ENCODE peak calls at places on chromosomes 5 and 9, in five cellular contexts. J is transverse colon; I is left ventricle myocardium inferior; W is CD4-positive, alpha-beta memory T cell; Y is lung. D is an unnamed sample.

GRCh38 chr5:124132843-124133242 is 613.6 kb downstream of the ZNF608 start:
- DNase-seq in W (no peak), Y (no peak), J (no peak), I (no peak), D (no peak)

GRCh38 chr9:27203783-27204182 is 93.2 kb downstream of the EQTN start:
- DNase-seq in W (no peak), I (no peak), Y (no peak), J (no peak), D (no peak)

GRCh38 chr9:115730396-115730795 is 423.2 kb upstream of the PAPPA start:
- DNase-seq in I (no peak), J (no peak), Y (no peak), W (no peak), D (no peak)

GRCh38 chr9:13555989-13556500 is 276.6 kb upstream of the MPDZ start:
- DNase-seq in J (no peak), W (no peak), I (no peak), Y (no peak), D (no peak)

GRCh38 chr9:13806731-13807130 is 507.2 kb downstream of the NFIB start:
- DNase-seq in W (no peak), Y (no peak), I (no peak), J (no peak), D (no peak)

GRCh38 chr9:133960568-133961129 is 31.5 kb downstream of the VAV2 start:
- DNase-seq in W (no peak), I (no peak), J (no peak), Y (peak; percentile 54), D (no peak)

GRCh38 chr9:14441976-14442651 is 128.2 kb upstream of the NFIB start:
- DNase-seq in I (no peak), W (no peak), J (no peak), Y (no peak), D (no peak)

GRCh38 chr9:79883073-79883645 is 311.4 kb downstream of the TLE4 start:
- DNase-seq in I (peak; percentile 20), Y (no peak), J (peak; percentile 26), W (peak; percentile 37), D (peak; percentile 18)

GRCh38 chr5:103624748-103625147 is 62.2 kb upstream of the NUDT12 start:
- DNase-seq in Y (no peak), W (no peak), I (no peak), J (no peak), D (no peak)

GRCh38 chr5:115602585-115603125 is 376 bp upstream of the TICAM2 start:
- DNase-seq in Y (no peak), J (no peak), W (no peak), I (no peak), D (no peak)

GRCh38 chr9:134544388-134545212 is 97.0 kb upstream of the COL5A1 start:
- DNase-seq in J (no peak), Y (peak; percentile 35), W (no peak), I (peak; percentile 33), D (no peak)

GRCh38 chr5:59180515-59180914 is 597.6 kb downstream of the RAB3C start:
- DNase-seq in W (no peak), Y (no peak), J (no peak), I (no peak), D (no peak)

GRCh38 chr5:84602371-84602771 is 217.7 kb upstream of the EDIL3 start:
- DNase-seq in Y (no peak), I (no peak), W (no peak), J (no peak), D (no peak)

GRCh38 chr5:44336708-44337107 is 52.5 kb downstream of the FGF10 start:
- DNase-seq in I (no peak), J (no peak), W (no peak), Y (no peak), D (no peak)

GRCh38 chr5:53479656-53480473 is 564 bp upstream of the FST start:
- DNase-seq in Y (no peak), W (peak; percentile 39), J (peak; percentile 39), I (peak; percentile 71), D (no peak)

GRCh38 chr5:95713960-95714710 is 17.0 kb upstream of the RHOBTB3 start:
- DNase-seq in W (no peak), J (no peak), I (no peak), Y (no peak), D (no peak)

GRCh38 chr5:170524576-170524975 is 20.8 kb downstream of the KCNIP1 start:
- DNase-seq in I (no peak), W (no peak), Y (no peak), J (no peak), D (no peak)

GRCh38 chr5:65151632-65152031 is 330.1 kb downstream of the ADAMTS6 start:
- DNase-seq in W (no peak), J (no peak), Y (no peak), I (no peak), D (no peak)

GRCh38 chr5:154646841-154647759 is 108.1 kb upstream of the LARP1 start:
- DNase-seq in I (peak; percentile 38), W (no peak), J (peak; percentile 78), Y (peak; percentile 45), D (no peak)

GRCh38 chr5:132839426-132840301 is 9.2 kb upstream of the SHROOM1 start:
- DNase-seq in Y (no peak), W (no peak), I (no peak), J (peak; percentile 51), D (no peak)

GRCh38 chr5:138132543-138132942 is 6.7 kb downstream of the NME5 start:
- DNase-seq in Y (no peak), J (no peak), I (no peak), W (no peak), D (no peak)

GRCh38 chr5:178288373-178289368 is 56.1 kb upstream of the PHYKPL start:
- DNase-seq in Y (no peak), J (no peak), I (no peak), W (no peak), D (no peak)

GRCh38 chr5:147507480-147508126 is 2.3 kb downstream of the DPYSL3 start:
- DNase-seq in I (no peak), Y (no peak), J (peak; percentile 9), W (no peak), D (no peak)

GRCh38 chr9:18665947-18666346 is 192.0 kb downstream of the ADAMTSL1 start:
- DNase-seq in J (no peak), W (no peak), I (no peak), Y (no peak), D (no peak)

GRCh38 chr5:41843456-41844112 is 26.6 kb downstream of the OXCT1 start:
- DNase-seq in J (peak; percentile 9), I (no peak), W (no peak), Y (no peak), D (no peak)

GRCh38 chr5:36452394-36453100 is 150.8 kb upstream of the RANBP3L start:
- DNase-seq in W (no peak), I (no peak), J (no peak), Y (no peak), D (no peak)

GRCh38 chr9:100011062-100011681 is 87.6 kb downstream of the ERP44 start:
- DNase-seq in J (no peak), W (peak; percentile 35), I (no peak), Y (no peak), D (no peak)

GRCh38 chr5:133974142-133974541 is 5.7 kb upstream of the C5orf15 start:
- DNase-seq in Y (no peak), W (no peak), I (no peak), J (no peak), D (no peak)

GRCh38 chr9:94511134-94511942 is 43.5 kb upstream of the PCAT7 start:
- DNase-seq in J (no peak), I (no peak), W (no peak), Y (no peak), D (no peak)

GRCh38 chr5:83965431-83965830 is 244.8 kb upstream of the HAPLN1 start:
- DNase-seq in Y (no peak), J (no peak), W (peak; percentile 8), I (no peak), D (no peak)

GRCh38 chr5:151683936-151684586 is 2.7 kb downstream of the SPARC start:
- DNase-seq in W (no peak), Y (no peak), J (no peak), I (no peak), D (no peak)
- H3K4me3 ChIP-seq in W (no peak overlapping the region), Y (no peak overlapping the region), J (no peak overlapping the region), I (peak overlapping the region; percentile 78), D (no peak overlapping the region)

DNA sequence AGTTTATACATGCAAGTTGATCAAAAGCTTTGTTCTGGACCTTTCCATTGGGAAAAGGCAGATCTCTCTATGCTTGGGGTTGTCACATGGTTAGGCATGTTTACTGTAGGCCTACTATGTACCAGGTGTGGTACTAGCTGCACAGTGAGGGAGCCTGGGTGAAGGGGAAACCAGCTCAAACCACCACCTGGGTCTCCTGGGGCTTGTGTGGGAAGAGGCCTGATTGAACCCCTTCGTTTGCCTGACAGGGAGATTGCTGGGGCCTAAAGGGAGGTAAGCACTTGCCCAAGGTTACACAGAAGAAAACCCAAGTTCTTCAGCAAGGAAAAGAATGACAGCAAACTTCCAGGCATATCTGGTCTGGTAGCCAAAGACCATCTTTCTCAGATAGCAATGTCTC is 145.9 kb downstream of the MELK start:
- DNase-seq in W (no peak), I (no peak), J (no peak), Y (no peak), D (no peak)
- H3K27ac ChIP-seq in W (no peak overlapping the region), I (no peak overlapping the region), J (no peak overlapping the region), Y (no peak overlapping the region), D (no peak overlapping the region)

GRCh38 chr9:122226142-122226757 is 2.5 kb downstream of the LHX6 start:
- DNase-seq in J (no peak), Y (no peak), W (no peak), I (no peak), D (no peak)

GRCh38 chr9:122227576-122227903 is 1.2 kb downstream of the LHX6 start:
- DNase-seq in J (no peak), I (no peak), Y (no peak), W (no peak), D (no peak)

GRCh38 chr9:122223435-122223834 is 5.3 kb downstream of the LHX6 start:
- DNase-seq in W (no peak), J (no peak), I (no peak), Y (no peak), D (no peak)

GRCh38 chr9:122226758-122227575 is 1.8 kb downstream of the LHX6 start:
- DNase-seq in Y (no peak), I (no peak), W (no peak), J (no peak), D (no peak)

DNA sequence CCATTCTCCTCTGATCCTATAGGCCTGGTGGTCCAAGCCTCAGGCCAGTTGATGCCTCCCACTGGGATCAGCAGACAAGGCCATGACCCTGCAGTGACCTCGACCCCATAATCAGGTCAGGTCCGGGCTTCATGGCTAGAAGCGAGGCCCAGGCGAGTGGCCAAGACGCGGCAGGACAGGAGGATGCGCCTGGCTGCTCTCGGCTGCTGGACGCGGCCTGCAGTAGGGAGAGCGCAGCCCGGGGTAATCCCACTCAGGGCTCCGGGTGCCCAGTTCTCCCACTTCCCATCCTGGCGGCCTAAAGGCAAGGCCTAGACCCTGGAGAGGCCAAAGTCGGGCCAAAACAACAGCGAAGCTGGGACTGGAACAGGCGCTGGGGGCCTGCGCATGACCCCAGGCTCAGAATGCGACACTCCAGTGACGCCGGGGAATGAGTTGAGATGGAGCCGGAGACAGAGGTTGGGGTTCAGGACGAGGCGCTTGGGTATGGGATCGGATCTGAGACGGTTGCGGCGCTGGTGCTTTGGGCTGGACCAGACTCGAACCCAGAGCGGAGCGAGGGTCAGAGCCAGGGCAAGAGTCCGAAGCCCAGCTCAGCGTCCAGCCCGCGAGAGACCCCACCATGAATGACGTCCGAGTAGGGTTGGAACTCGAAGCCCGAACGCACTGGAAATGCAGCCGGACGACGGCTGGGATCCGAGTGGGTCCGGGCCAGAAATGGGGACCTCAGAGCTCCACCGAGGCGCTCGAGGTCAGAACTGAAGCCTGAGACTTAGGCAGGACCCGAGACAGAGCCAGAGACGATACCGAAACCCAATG is 3.2 kb downstream of the LHX6 start:
- DNase-seq in J (no peak), W (no peak), Y (no peak), I (no peak), D (no peak)
- H3K4me3 ChIP-seq in J (no peak overlapping the region), W (no peak overlapping the region), Y (no peak overlapping the region), I (peak overlapping the region; percentile 60), D (no peak overlapping the region)

GRCh38 chr9:34503406-34503805 is 19.4 kb downstream of the ENHO start:
- DNase-seq in Y (no peak), W (no peak), I (no peak), J (no peak), D (no peak)
- H3K27ac ChIP-seq in Y (no peak overlapping the region), W (no peak overlapping the region), I (no peak overlapping the region), J (no peak overlapping the region), D (no peak overlapping the region)